ENCODE peak calls at places on chromosomes 13 and 19, in four cellular contexts. J, N, Q and G are unnamed samples.

GRCh38 chr13:107211073-107211472 is 643.1 kb upstream of the ARGLU1 start:
- DNase-seq in N (peak; percentile 46), Q (no peak), J (peak; percentile 84), G (peak; percentile 78)

GRCh38 chr13:75864718-75865117 is 228.6 kb downstream of the LMO7 start:
- DNase-seq in N (no peak), Q (no peak), J (no peak), G (peak; percentile 35)

GRCh38 chr19:37654118-37654517 is 1.1 kb downstream of the ZFP30 start:
- DNase-seq in Q (no peak), J (no peak), N (no peak), G (no peak)

GRCh38 chr19:44151491-44151890 is 10.1 kb downstream of the ZNF234 start:
- DNase-seq in Q (no peak), N (no peak), J (no peak), G (no peak)

GRCh38 chr19:27846944-27847343 is 1366.0 kb downstream of the UQCRFS1 start:
- DNase-seq in N (no peak), Q (no peak), J (no peak), G (peak; percentile 2)

GRCh38 chr19:45508931-45509691 is 1.8 kb downstream of the VASP start:
- DNase-seq in J (peak; percentile 74), N (peak; percentile 64), Q (peak; percentile 69), G (peak; percentile 63)

GRCh38 chr19:33227242-33227650 is 1.6 kb upstream of the SLC7A10 start:
- DNase-seq in Q (no peak), N (no peak), J (no peak), G (peak; percentile 69)

GRCh38 chr13:48642061-48642460 is 11.7 kb upstream of the CYSLTR2 start:
- DNase-seq in Q (no peak), J (no peak), N (no peak), G (no peak)

GRCh38 chr19:3818479-3818878 is 32.3 kb upstream of the MATK start:
- DNase-seq in Q (no peak), N (no peak), J (no peak), G (no peak)

GRCh38 chr13:102694944-102695343 is at the start of gene METTL21C:
- DNase-seq in Q (no peak), J (no peak), N (no peak), G (no peak)

GRCh38 chr19:12748489-12748888 is 3.1 kb upstream of the BEST2 start:
- DNase-seq in Q (no peak), J (no peak), N (no peak), G (no peak)

DNA sequence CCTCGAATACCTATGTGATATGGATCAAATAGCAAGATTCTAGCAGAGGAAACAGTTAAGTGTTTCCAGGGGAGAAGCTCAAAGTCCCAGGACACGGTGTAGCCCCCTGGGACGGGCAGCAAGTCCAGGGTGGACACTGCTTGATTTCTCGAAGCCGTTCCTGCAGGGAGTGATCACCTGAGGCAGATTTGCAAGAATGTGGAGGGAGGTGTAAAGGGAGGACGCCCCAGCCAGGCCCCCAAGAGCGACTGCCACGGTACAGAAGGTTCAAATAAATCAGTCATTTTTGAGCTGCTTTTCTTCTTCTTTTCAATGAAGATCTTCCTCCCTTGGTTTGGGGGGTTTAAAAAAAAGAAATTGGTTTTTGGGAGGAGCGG is 41.4 kb downstream of the KLF2 start:
- DNase-seq in J (no peak), Q (no peak), N (no peak), G (no peak)
- TF ChIP-seq BRCA1 in J (no peak), Q (no peak), N (no peak), G (no peak)

GRCh38 chr19:40524655-40525054 is 52.0 kb upstream of the SHKBP1 start:
- DNase-seq in N (no peak), J (no peak), Q (no peak), G (no peak)

GRCh38 chr19:40523322-40524047 is 53.2 kb upstream of the SHKBP1 start:
- DNase-seq in Q (no peak), N (peak; percentile 70), J (peak; percentile 87), G (peak; percentile 61)

GRCh38 chr19:40519352-40520322 is 52.8 kb downstream of the SPTBN4 start:
- DNase-seq in N (no peak), Q (no peak), J (peak; percentile 77), G (no peak)

GRCh38 chr19:40524133-40524549 is 52.5 kb upstream of the SHKBP1 start:
- DNase-seq in Q (no peak), J (no peak), N (no peak), G (no peak)

DNA sequence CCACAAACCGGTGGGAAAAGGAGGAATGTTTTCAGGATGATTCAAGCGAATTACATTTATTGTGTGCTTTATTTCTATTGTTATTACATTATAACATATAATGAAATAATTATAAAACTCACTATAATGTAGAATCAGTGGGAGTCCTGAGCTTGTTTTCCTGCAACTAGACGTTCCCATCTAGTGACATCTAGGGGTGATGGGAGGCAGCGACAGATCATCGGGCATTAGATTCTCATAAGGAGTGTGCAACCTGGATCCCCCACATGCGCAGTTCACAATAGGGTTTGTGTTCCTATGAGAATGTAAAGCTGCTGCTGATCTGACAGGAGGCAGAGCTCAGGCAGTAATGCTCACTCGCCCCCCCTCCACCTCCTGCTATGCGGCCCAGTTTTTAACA is 54.5 kb downstream of the SPTBN4 start:
- DNase-seq in N (no peak), J (no peak), Q (no peak), G (peak; percentile 39)
- TF ChIP-seq KDM1A in N (no peak), J (no peak), Q (no peak), G (no peak)

GRCh38 chr19:56088454-56089215 is 32.5 kb downstream of the ZNF787 start:
- DNase-seq in N (no peak), Q (no peak), J (no peak), G (no peak)

GRCh38 chr19:56087647-56088346 is 33.3 kb downstream of the ZNF787 start:
- DNase-seq in J (no peak), Q (no peak), N (no peak), G (no peak)

GRCh38 chr19:56091066-56091490 is 30.0 kb downstream of the ZNF787 start:
- DNase-seq in Q (no peak), N (no peak), J (no peak), G (no peak)

GRCh38 chr19:56086671-56087430 is 34.2 kb downstream of the ZNF787 start:
- DNase-seq in J (no peak), N (no peak), Q (no peak), G (no peak)

DNA sequence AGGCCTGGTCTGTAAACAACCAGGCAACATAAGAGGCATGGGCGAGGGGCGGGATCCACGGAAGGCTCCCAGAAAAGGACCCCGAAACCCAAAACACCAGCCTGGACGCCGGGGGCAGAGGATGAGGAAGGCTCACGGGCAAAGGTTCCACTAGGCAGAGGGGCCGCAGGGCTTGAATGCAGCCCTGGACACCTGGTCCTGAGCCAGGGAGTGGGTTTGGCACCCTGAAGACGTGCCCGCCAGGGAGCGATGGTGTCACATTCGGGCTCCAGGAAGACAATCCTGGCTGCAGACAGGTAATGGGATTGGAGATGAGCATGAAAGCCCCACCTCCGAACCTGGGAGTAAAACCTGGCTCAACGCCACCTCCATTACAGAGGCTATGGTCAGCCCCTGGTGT is 31.8 kb downstream of the ZNF787 start:
- DNase-seq in Q (no peak), N (no peak), J (no peak), G (no peak)
- TF ChIP-seq BRCA1 in Q (no peak), N (no peak), J (no peak), G (no peak)

GRCh38 chr13:38045278-38046048 is 175.9 kb upstream of the TRPC4 start:
- DNase-seq in Q (no peak), J (no peak), N (peak; percentile 16), G (peak; percentile 2)
- TF ChIP-seq KDM1A in Q (no peak), J (no peak), N (no peak), G (no peak)

DNA sequence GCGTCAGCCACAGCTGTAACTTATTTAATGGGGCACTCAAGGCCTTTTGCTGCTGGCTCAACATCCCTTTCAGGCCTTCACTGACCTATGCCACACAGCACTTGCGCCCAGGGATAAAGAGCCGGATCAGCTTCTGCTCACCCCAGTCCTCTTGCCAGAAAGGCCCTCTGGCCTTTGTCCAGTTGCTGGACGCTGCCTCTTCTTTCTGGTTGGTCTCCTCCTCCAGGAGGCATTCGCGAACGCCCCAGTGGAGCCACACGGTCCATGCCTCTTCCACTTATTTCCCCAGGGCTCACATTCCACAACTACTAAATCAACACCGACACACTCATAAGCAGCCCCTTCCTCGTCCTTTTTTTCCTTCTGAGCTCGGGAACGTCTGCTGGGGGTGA is 3.7 kb upstream of the ZNF329 start:
- DNase-seq in J (no peak), Q (no peak), N (no peak), G (peak; percentile 38)
- TF ChIP-seq BRCA1 in J (no peak), Q (no peak), N (no peak), G (no peak)